ENCODE peak calls at places on chromosomes 5 and 9, in eight cellular contexts. One of them, this sample, is unnamed.
A peak's percentile ranks its signal among the peaks of the same experiment; 100 is the strongest.

GRCh38 chr9:93575706-93576295 is 583 bp upstream of the PHF2 start:
- DNase-seq in IMR-90: peak; percentile 16
- DNase-seq in fibroblast of lung: peak; percentile 36
- DNase-seq in mesendoderm: peak; percentile 37
- DNase-seq in mucosa of descending colon: peak; percentile 73
- DNase-seq in kidney: no peak
- DNase-seq in upper lobe of right lung: peak; percentile 86
- DNase-seq in Caco-2: no peak
- DNase-seq in this sample: no peak

GRCh38 chr9:118533101-118533500 is 828.9 kb downstream of the TLR4 start:
- DNase-seq in fibroblast of lung: no peak
- DNase-seq in IMR-90: no peak
- DNase-seq in mucosa of descending colon: no peak
- DNase-seq in upper lobe of right lung: no peak
- DNase-seq in kidney: no peak
- DNase-seq in Caco-2: no peak
- DNase-seq in mesendoderm: no peak
- DNase-seq in this sample: no peak

GRCh38 chr5:112951124-112951702 is 25.4 kb upstream of the DCP2 start:
- DNase-seq in kidney: no peak
- DNase-seq in Caco-2: no peak
- DNase-seq in mucosa of descending colon: no peak
- DNase-seq in fibroblast of lung: no peak
- DNase-seq in mesendoderm: no peak
- DNase-seq in IMR-90: no peak
- DNase-seq in upper lobe of right lung: no peak
- DNase-seq in this sample: no peak

GRCh38 chr5:132470596-132470995 is 20.0 kb downstream of the IRF1 start:
- DNase-seq in fibroblast of lung: no peak
- DNase-seq in upper lobe of right lung: peak; percentile 41
- DNase-seq in IMR-90: no peak
- DNase-seq in kidney: peak; percentile 64
- DNase-seq in mesendoderm: no peak
- DNase-seq in Caco-2: no peak
- DNase-seq in mucosa of descending colon: peak; percentile 22
- DNase-seq in this sample: no peak

GRCh38 chr9:126869368-126869767 is 8.9 kb downstream of the ZBTB34 start:
- DNase-seq in kidney: no peak
- DNase-seq in IMR-90: peak; percentile 10
- DNase-seq in fibroblast of lung: no peak
- DNase-seq in mucosa of descending colon: no peak
- DNase-seq in upper lobe of right lung: peak; percentile 43
- DNase-seq in Caco-2: no peak
- DNase-seq in mesendoderm: no peak
- DNase-seq in this sample: no peak

GRCh38 chr9:134099123-134099761 is 31.4 kb upstream of the BRD3 start:
- DNase-seq in fibroblast of lung: peak; percentile 25
- DNase-seq in upper lobe of right lung: peak; percentile 59
- DNase-seq in mucosa of descending colon: peak; percentile 27
- DNase-seq in IMR-90: peak; percentile 8
- DNase-seq in mesendoderm: peak; percentile 60
- DNase-seq in Caco-2: peak; percentile 49
- DNase-seq in kidney: no peak
- DNase-seq in this sample: peak; percentile 75

GRCh38 chr5:171307843-171308452 is 1.1 kb upstream of the TLX3 start:
- DNase-seq in IMR-90: no peak
- DNase-seq in Caco-2: no peak
- DNase-seq in fibroblast of lung: peak; percentile 12
- DNase-seq in upper lobe of right lung: peak; percentile 26
- DNase-seq in mesendoderm: no peak
- DNase-seq in mucosa of descending colon: no peak
- DNase-seq in kidney: peak; percentile 63
- DNase-seq in this sample: no peak

GRCh38 chr9:22446950-22447606 is 454 bp downstream of the DMRTA1 start:
- DNase-seq in mucosa of descending colon: peak; percentile 82
- DNase-seq in Caco-2: peak; percentile 35
- DNase-seq in IMR-90: peak; percentile 20
- DNase-seq in upper lobe of right lung: peak; percentile 88
- DNase-seq in mesendoderm: peak; percentile 87
- DNase-seq in fibroblast of lung: peak; percentile 22
- DNase-seq in kidney: peak; percentile 88
- DNase-seq in this sample: peak; percentile 76

GRCh38 chr9:92289708-92290390 is 3.6 kb downstream of the IARS1 start:
- DNase-seq in fibroblast of lung: peak; percentile 34
- DNase-seq in kidney: no peak
- DNase-seq in Caco-2: no peak
- DNase-seq in IMR-90: peak; percentile 60
- DNase-seq in mesendoderm: no peak
- DNase-seq in upper lobe of right lung: no peak
- DNase-seq in mucosa of descending colon: no peak
- DNase-seq in this sample: no peak

GRCh38 chr9:125966456-125966855 is 219.3 kb downstream of the PBX3 start:
- DNase-seq in kidney: no peak
- DNase-seq in mucosa of descending colon: no peak
- DNase-seq in upper lobe of right lung: no peak
- DNase-seq in Caco-2: no peak
- DNase-seq in IMR-90: peak; percentile 8
- DNase-seq in fibroblast of lung: peak; percentile 18
- DNase-seq in mesendoderm: no peak
- DNase-seq in this sample: no peak

GRCh38 chr5:138955013-138955660 is 80.0 kb upstream of the LRRTM2 start:
- DNase-seq in mesendoderm: no peak
- DNase-seq in upper lobe of right lung: no peak
- DNase-seq in mucosa of descending colon: no peak
- DNase-seq in fibroblast of lung: peak; percentile 84
- DNase-seq in Caco-2: peak; percentile 27
- DNase-seq in IMR-90: peak; percentile 22
- DNase-seq in kidney: peak; percentile 89
- DNase-seq in this sample: no peak

GRCh38 chr9:14159440-14160222 is 154.3 kb downstream of the NFIB start:
- DNase-seq in kidney: no peak
- DNase-seq in Caco-2: no peak
- DNase-seq in mucosa of descending colon: no peak
- DNase-seq in mesendoderm: no peak
- DNase-seq in fibroblast of lung: peak; percentile 74
- DNase-seq in upper lobe of right lung: no peak
- DNase-seq in IMR-90: peak; percentile 30
- DNase-seq in this sample: no peak
- H3K4me1 ChIP-seq in kidney: no peaks in the 10 kb centered on the region
- H3K4me1 ChIP-seq in Caco-2: no peaks in the 10 kb centered on the region
- H3K4me1 ChIP-seq in mucosa of descending colon: no peaks in the 10 kb centered on the region
- H3K4me1 ChIP-seq in mesendoderm: no peaks in the 10 kb centered on the region
- H3K4me1 ChIP-seq in fibroblast of lung: peaks cover 2% of the 10 kb centered on the region
- H3K4me1 ChIP-seq in upper lobe of right lung: peaks cover 8% of the 10 kb centered on the region
- H3K4me1 ChIP-seq in IMR-90: no peaks in the 10 kb centered on the region
- H3K4me1 ChIP-seq in this sample: peaks cover 19% of the 10 kb centered on the region

GRCh38 chr5:157549954-157550549 is 25.5 kb downstream of the ADAM19 start:
- DNase-seq in fibroblast of lung: no peak
- DNase-seq in kidney: no peak
- DNase-seq in mucosa of descending colon: no peak
- DNase-seq in mesendoderm: no peak
- DNase-seq in upper lobe of right lung: no peak
- DNase-seq in IMR-90: peak; percentile 40
- DNase-seq in Caco-2: no peak
- DNase-seq in this sample: no peak
- H3K4me1 ChIP-seq in fibroblast of lung: peaks cover 49% of the 10 kb centered on the region
- H3K4me1 ChIP-seq in kidney: peaks cover 18% of the 10 kb centered on the region
- H3K4me1 ChIP-seq in mucosa of descending colon: peaks cover 4% of the 10 kb centered on the region
- H3K4me1 ChIP-seq in mesendoderm: peaks cover 40% of the 10 kb centered on the region
- H3K4me1 ChIP-seq in upper lobe of right lung: peaks cover 31% of the 10 kb centered on the region
- H3K4me1 ChIP-seq in IMR-90: peaks cover 45% of the 10 kb centered on the region
- H3K4me1 ChIP-seq in Caco-2: peaks cover 65% of the 10 kb centered on the region
- H3K4me1 ChIP-seq in this sample: no peaks in the 10 kb centered on the region

DNA sequence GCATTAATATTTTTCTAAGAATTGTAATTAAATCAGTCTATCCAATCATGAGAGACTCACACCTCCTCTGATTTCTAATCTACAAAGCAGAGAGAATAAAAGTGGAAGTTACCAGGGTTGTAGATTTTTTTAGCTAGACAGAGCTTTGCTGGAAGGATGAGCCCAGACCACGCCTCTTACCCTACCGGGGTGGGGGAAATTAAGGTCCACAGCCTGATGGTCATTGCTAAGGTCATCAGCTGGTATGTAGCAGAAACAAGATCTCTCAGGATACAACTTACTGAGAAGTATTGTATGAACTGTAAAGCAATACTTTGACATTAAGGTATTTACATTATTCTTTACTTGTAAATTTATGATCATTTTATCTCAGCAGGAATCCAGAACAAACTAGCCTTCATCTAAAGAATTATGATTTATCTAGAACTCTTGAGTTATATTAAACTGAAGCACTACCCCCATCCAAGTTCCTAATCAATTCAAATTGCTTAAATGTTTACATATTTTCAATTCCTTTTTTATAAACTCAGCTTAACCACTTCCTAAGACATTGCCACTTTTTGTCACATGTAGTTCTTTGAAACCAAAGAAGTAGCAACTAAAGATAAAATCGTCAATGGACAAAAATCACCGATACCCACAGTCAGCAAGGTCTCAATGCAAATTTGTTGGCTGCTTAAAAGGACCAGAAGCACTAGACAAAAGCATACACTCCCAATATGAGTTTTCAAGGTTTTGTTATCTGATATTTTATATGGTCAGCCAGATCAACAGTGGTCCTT is 225.8 kb upstream of the DAPK1 start:
- DNase-seq in Caco-2: no peak
- DNase-seq in mesendoderm: no peak
- DNase-seq in IMR-90: peak; percentile 13
- DNase-seq in upper lobe of right lung: no peak
- DNase-seq in mucosa of descending colon: no peak
- DNase-seq in kidney: no peak
- DNase-seq in fibroblast of lung: no peak
- DNase-seq in this sample: no peak
- H3K4me1 ChIP-seq in Caco-2: no peaks in the 10 kb centered on the region
- H3K4me1 ChIP-seq in mesendoderm: no peaks in the 10 kb centered on the region
- H3K4me1 ChIP-seq in IMR-90: peaks cover 30% of the 10 kb centered on the region
- H3K4me1 ChIP-seq in upper lobe of right lung: peaks cover 7% of the 10 kb centered on the region
- H3K4me1 ChIP-seq in mucosa of descending colon: no peaks in the 10 kb centered on the region
- H3K4me1 ChIP-seq in kidney: peaks cover 7% of the 10 kb centered on the region
- H3K4me1 ChIP-seq in fibroblast of lung: peaks cover 21% of the 10 kb centered on the region
- H3K4me1 ChIP-seq in this sample: no peaks in the 10 kb centered on the region

DNA sequence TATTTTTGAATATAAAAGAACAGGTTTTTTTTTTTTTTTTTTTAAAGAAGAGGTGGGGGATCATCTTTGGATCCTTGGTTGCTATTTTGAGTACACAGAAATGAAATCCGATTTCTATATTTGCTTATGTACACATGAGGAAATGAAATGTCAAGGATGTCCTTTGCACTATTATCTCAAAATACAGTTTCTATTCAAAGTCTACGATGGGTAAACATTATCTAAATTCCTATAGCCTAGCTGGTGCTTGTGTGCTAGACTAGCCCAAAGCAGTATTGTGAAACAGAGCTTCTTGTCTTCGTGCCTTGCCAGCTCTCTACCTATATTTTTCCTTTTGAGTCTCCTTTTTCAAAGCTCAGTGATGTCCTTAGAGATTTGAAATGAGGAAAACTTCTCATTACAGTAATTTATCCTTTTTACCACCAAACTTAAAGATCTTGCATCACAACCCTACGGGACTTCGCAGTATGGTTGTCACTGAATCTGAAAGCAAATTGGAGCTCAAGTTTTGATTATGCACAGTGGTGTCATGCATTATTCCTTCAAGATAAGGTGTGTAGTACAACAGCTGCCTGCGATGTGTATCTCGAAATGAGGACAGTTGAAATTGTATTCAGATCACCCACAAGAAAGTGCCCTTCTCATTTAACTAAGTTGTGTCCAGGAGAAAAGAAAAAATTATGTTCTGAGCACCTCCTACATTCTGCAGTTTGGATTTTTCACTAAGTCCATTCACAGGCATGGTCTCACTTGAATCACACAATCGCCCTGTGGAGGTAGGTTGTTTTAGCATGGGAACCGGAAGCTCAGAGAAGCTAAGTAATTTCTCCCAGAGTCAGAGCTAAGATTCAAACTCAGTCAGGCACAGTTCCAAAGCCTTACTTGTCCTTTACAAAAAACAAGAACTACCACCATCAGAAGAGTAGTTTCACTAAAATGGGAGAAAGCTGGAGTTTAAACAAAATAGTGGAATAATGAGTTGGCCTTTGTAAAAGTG is 379.0 kb downstream of the GLIS3 start:
- DNase-seq in mucosa of descending colon: no peak
- DNase-seq in IMR-90: peak; percentile 15
- DNase-seq in mesendoderm: no peak
- DNase-seq in kidney: no peak
- DNase-seq in upper lobe of right lung: no peak
- DNase-seq in fibroblast of lung: no peak
- DNase-seq in Caco-2: no peak
- DNase-seq in this sample: no peak
- H3K4me1 ChIP-seq in mucosa of descending colon: no peaks in the 10 kb centered on the region
- H3K4me1 ChIP-seq in IMR-90: peaks cover 2% of the 10 kb centered on the region
- H3K4me1 ChIP-seq in mesendoderm: no peaks in the 10 kb centered on the region
- H3K4me1 ChIP-seq in kidney: no peaks in the 10 kb centered on the region
- H3K4me1 ChIP-seq in upper lobe of right lung: no peaks in the 10 kb centered on the region
- H3K4me1 ChIP-seq in fibroblast of lung: no peaks in the 10 kb centered on the region
- H3K4me1 ChIP-seq in Caco-2: peaks cover 17% of the 10 kb centered on the region
- H3K4me1 ChIP-seq in this sample: peaks cover 40% of the 10 kb centered on the region

DNA sequence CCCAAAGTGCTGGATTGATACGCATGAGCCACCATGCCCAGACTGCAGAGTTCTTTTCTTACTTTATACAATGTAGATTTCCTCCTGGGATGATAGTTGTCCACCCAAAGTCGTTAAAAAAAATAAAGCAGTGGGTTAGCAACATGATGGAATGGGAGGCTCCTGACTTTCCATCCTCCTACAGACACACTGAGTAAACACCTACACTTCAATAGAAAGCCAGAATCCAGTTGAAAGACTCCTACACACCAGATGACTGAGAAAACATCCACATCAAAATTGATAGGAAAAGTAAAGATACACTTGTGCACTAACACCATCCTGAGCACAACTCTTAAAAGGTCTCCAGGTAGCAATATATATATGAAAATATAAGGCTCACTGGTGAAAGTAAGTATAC is 95.0 kb upstream of the TUT7 start:
- DNase-seq in mesendoderm: no peak
- DNase-seq in upper lobe of right lung: no peak
- DNase-seq in Caco-2: no peak
- DNase-seq in fibroblast of lung: no peak
- DNase-seq in kidney: no peak
- DNase-seq in mucosa of descending colon: no peak
- DNase-seq in IMR-90: no peak
- DNase-seq in this sample: no peak
- H3K4me1 ChIP-seq in mesendoderm: no peaks in the 10 kb centered on the region
- H3K4me1 ChIP-seq in upper lobe of right lung: no peaks in the 10 kb centered on the region
- H3K4me1 ChIP-seq in Caco-2: no peaks in the 10 kb centered on the region
- H3K4me1 ChIP-seq in fibroblast of lung: no peaks in the 10 kb centered on the region
- H3K4me1 ChIP-seq in kidney: peaks cover 2% of the 10 kb centered on the region
- H3K4me1 ChIP-seq in mucosa of descending colon: no peaks in the 10 kb centered on the region
- H3K4me1 ChIP-seq in IMR-90: peaks cover 5% of the 10 kb centered on the region
- H3K4me1 ChIP-seq in this sample: no peaks in the 10 kb centered on the region

GRCh38 chr9:137240321-137240840 is 706 bp upstream of the TUBB4B start:
- DNase-seq in upper lobe of right lung: peak; percentile 93
- DNase-seq in Caco-2: no peak
- DNase-seq in kidney: peak; percentile 96
- DNase-seq in mucosa of descending colon: peak; percentile 88
- DNase-seq in mesendoderm: no peak
- DNase-seq in IMR-90: peak; percentile 61
- DNase-seq in fibroblast of lung: peak; percentile 74
- DNase-seq in this sample: peak; percentile 71
- H3K4me1 ChIP-seq in upper lobe of right lung: peaks cover 50% of the 10 kb centered on the region
- H3K4me1 ChIP-seq in Caco-2: peaks cover 31% of the 10 kb centered on the region
- H3K4me1 ChIP-seq in kidney: peaks cover 23% of the 10 kb centered on the region
- H3K4me1 ChIP-seq in mucosa of descending colon: peaks cover 57% of the 10 kb centered on the region
- H3K4me1 ChIP-seq in mesendoderm: peaks cover 17% of the 10 kb centered on the region
- H3K4me1 ChIP-seq in IMR-90: peaks cover 9% of the 10 kb centered on the region
- H3K4me1 ChIP-seq in fibroblast of lung: peaks cover 6% of the 10 kb centered on the region
- H3K4me1 ChIP-seq in this sample: peaks cover 11% of the 10 kb centered on the region